ENCODE peak calls at places on chromosomes 16 and 17, in nine cellular contexts. M is cardiac muscle cell, F is AG10803, Z is kidney epithelial cell, G is breast epithelium, N is right lobe of liver, K is heart left ventricle, S is Peyer's patch, P is AG09309. A is an unnamed sample.

GRCh38 chr17:5921919-5922318 is 148.3 kb upstream of the WSCD1 start:
- DNase-seq in M (no peak), F (no peak), Z (peak), G (no peak), N (no peak), K (no peak), S (no peak), P (no peak), A (no peak)

GRCh38 chr17:79627766-79628690 is 17.2 kb upstream of the RBFOX3 start:
- DNase-seq in M (no peak), F (no peak), Z (no peak), G (no peak), N (peak), K (no peak), S (no peak), P (no peak), A (no peak)

GRCh38 chr17:31549121-31549524 is 157.6 kb downstream of the RAB11FIP4 start:
- DNase-seq in M (no peak), F (no peak), Z (no peak), G (no peak), N (no peak), K (no peak), S (no peak), P (no peak), A (no peak)

GRCh38 chr16:89031715-89032659 is 55.0 kb upstream of the CBFA2T3 start:
- DNase-seq in M (no peak), F (no peak), Z (no peak), G (peak), N (no peak), K (peak), S (peak), P (no peak), A (peak)

GRCh38 chr16:85011846-85012284 is 530 bp upstream of the ZDHHC7 start:
- DNase-seq in M (no peak), F (no peak), Z (no peak), G (no peak), N (no peak), K (no peak), S (peak), P (no peak), A (no peak)

GRCh38 chr17:72118588-72119279 is 2.1 kb upstream of the SOX9 start:
- DNase-seq in M (peak), F (peak), Z (no peak), G (peak), N (peak), K (no peak), S (no peak), P (no peak), A (no peak)

GRCh38 chr16:30183961-30184429 is 593 bp downstream of the CORO1A start:
- DNase-seq in M (no peak), F (no peak), Z (no peak), G (no peak), N (peak), K (peak), S (peak), P (no peak), A (peak)

GRCh38 chr17:2063306-2064146 is 8.6 kb downstream of the HIC1 start:
- DNase-seq in M (peak), F (peak), Z (no peak), G (no peak), N (no peak), K (no peak), S (no peak), P (no peak), A (no peak)

GRCh38 chr17:72726936-72727335 is 365.6 kb downstream of the SLC39A11 start:
- DNase-seq in M (no peak), F (no peak), Z (peak), G (no peak), N (no peak), K (no peak), S (peak), P (no peak), A (no peak)

GRCh38 chr17:31489295-31490018 is 98.0 kb downstream of the RAB11FIP4 start:
- DNase-seq in M (no peak), F (no peak), Z (no peak), G (no peak), N (peak), K (peak), S (peak), P (no peak), A (no peak)

GRCh38 chr17:41633498-41634197 is 9.3 kb upstream of the KRT17 start:
- DNase-seq in M (peak), F (no peak), Z (no peak), G (no peak), N (no peak), K (no peak), S (no peak), P (no peak), A (no peak)

GRCh38 chr17:15516150-15516549 is 47.1 kb downstream of the TVP23C start:
- DNase-seq in M (peak), F (peak), Z (no peak), G (no peak), N (no peak), K (no peak), S (no peak), P (no peak), A (no peak)

GRCh38 chr16:337975-338575 is 14.4 kb downstream of the AXIN1 start:
- DNase-seq in M (no peak), F (no peak), Z (no peak), G (no peak), N (no peak), K (peak), S (no peak), P (no peak), A (no peak)

GRCh38 chr16:25298165-25298872 is 40.7 kb upstream of the ZKSCAN2 start:
- DNase-seq in M (no peak), F (no peak), Z (no peak), G (no peak), N (no peak), K (no peak), S (no peak), P (no peak), A (no peak)

GRCh38 chr17:65830356-65830755 is 268.9 kb upstream of the AXIN2 start:
- DNase-seq in M (no peak), F (peak), Z (no peak), G (no peak), N (no peak), K (no peak), S (no peak), P (no peak), A (no peak)

GRCh38 chr16:67395458-67396158 is 2.3 kb upstream of the TPPP3 start:
- DNase-seq in M (no peak), F (no peak), Z (no peak), G (no peak), N (no peak), K (no peak), S (no peak), P (no peak), A (no peak)

GRCh38 chr16:20401475-20402016 is 3.0 kb downstream of the PDILT start:
- DNase-seq in M (no peak), F (no peak), Z (no peak), G (no peak), N (no peak), K (no peak), S (no peak), P (no peak), A (no peak)

GRCh38 chr16:86018487-86018886 is 119.5 kb downstream of the IRF8 start:
- DNase-seq in M (peak), F (no peak), Z (no peak), G (no peak), N (no peak), K (no peak), S (peak), P (no peak), A (peak)

GRCh38 chr16:83100679-83101078 is 473.9 kb downstream of the CDH13 start:
- DNase-seq in M (no peak), F (no peak), Z (no peak), G (no peak), N (no peak), K (no peak), S (no peak), P (no peak), A (no peak)

GRCh38 chr16:89069920-89070319 is 23.7 kb upstream of the ACSF3 start:
- DNase-seq in M (no peak), F (no peak), Z (no peak), G (no peak), N (no peak), K (no peak), S (no peak), P (no peak), A (no peak)

GRCh38 chr16:81831722-81832126 is 52.6 kb downstream of the PLCG2 start:
- DNase-seq in M (peak), F (peak), Z (no peak), G (peak), N (peak), K (peak), S (peak), P (no peak), A (peak)

GRCh38 chr16:54282202-54282922 is 4.2 kb downstream of the IRX3 start:
- DNase-seq in M (peak), F (peak), Z (no peak), G (peak), N (no peak), K (peak), S (no peak), P (no peak), A (no peak)

GRCh38 chr16:82011199-82011641 is at the start of gene SDR42E1:
- DNase-seq in M (no peak), F (no peak), Z (no peak), G (peak), N (peak), K (no peak), S (peak), P (no peak), A (peak)

GRCh38 chr16:16018705-16019104 is 69.3 kb downstream of the ABCC1 start:
- DNase-seq in M (no peak), F (no peak), Z (no peak), G (no peak), N (no peak), K (no peak), S (no peak), P (no peak), A (no peak)

GRCh38 chr16:57028086-57028485 is 38.7 kb downstream of the NLRC5 start:
- DNase-seq in M (no peak), F (no peak), Z (no peak), G (peak), N (no peak), K (no peak), S (no peak), P (no peak), A (no peak)

GRCh38 chr17:64216030-64216384 is 47.1 kb downstream of the TEX2 start:
- DNase-seq in M (peak), F (peak), Z (no peak), G (no peak), N (no peak), K (no peak), S (no peak), P (no peak), A (no peak)

GRCh38 chr17:55845385-55845784 is 94.5 kb downstream of the PCTP start:
- DNase-seq in M (peak), F (peak), Z (no peak), G (no peak), N (peak), K (peak), S (no peak), P (no peak), A (no peak)

GRCh38 chr17:32936157-32936893 is 8.4 kb downstream of the TMEM98 start:
- DNase-seq in M (no peak), F (no peak), Z (no peak), G (no peak), N (no peak), K (no peak), S (no peak), P (no peak), A (no peak)

GRCh38 chr17:82932146-82933005 is 92.6 kb upstream of the ZNF750 start:
- DNase-seq in M (peak), F (peak), Z (no peak), G (no peak), N (peak), K (no peak), S (no peak), P (no peak), A (no peak)

GRCh38 chr17:19397556-19398041 is 10.6 kb upstream of the MFAP4 start:
- DNase-seq in M (no peak), F (no peak), Z (no peak), G (peak), N (no peak), K (no peak), S (no peak), P (no peak), A (no peak)

GRCh38 chr17:73787721-73788051 is 143.4 kb upstream of the SDK2 start:
- DNase-seq in M (no peak), F (no peak), Z (no peak), G (no peak), N (no peak), K (no peak), S (no peak), P (no peak), A (no peak)

GRCh38 chr17:65594585-65594940 is 33.1 kb upstream of the AXIN2 start:
- DNase-seq in M (peak), F (peak), Z (no peak), G (no peak), N (no peak), K (no peak), S (no peak), P (no peak), A (no peak)

GRCh38 chr17:17834974-17835373 is 1.8 kb downstream of the SREBF1 start:
- DNase-seq in M (no peak), F (no peak), Z (no peak), G (no peak), N (no peak), K (no peak), S (no peak), P (no peak), A (no peak)

GRCh38 chr17:67246648-67247415 is 1.8 kb upstream of the HELZ start:
- DNase-seq in M (no peak), F (no peak), Z (peak), G (peak), N (peak), K (no peak), S (peak), P (no peak), A (no peak)

GRCh38 chr16:2005646-2006045 is 4.0 kb downstream of the ZNF598 start:
- DNase-seq in M (no peak), F (peak), Z (no peak), G (no peak), N (no peak), K (no peak), S (no peak), P (no peak), A (no peak)

GRCh38 chr16:70253291-70254094 is 1.8 kb upstream of the EXOSC6 start:
- DNase-seq in M (peak), F (peak), Z (no peak), G (no peak), N (peak), K (no peak), S (peak), P (no peak), A (no peak)

GRCh38 chr16:70255584-70255983 is 3.8 kb upstream of the EXOSC6 start:
- DNase-seq in M (no peak), F (no peak), Z (no peak), G (no peak), N (peak), K (no peak), S (no peak), P (no peak), A (no peak)

GRCh38 chr16:70252355-70252988 is 732 bp upstream of the EXOSC6 start:
- DNase-seq in M (peak), F (peak), Z (no peak), G (no peak), N (no peak), K (no peak), S (no peak), P (no peak), A (no peak)

GRCh38 chr16:70254965-70255286 is 3.2 kb upstream of the EXOSC6 start:
- DNase-seq in M (no peak), F (no peak), Z (no peak), G (no peak), N (no peak), K (no peak), S (no peak), P (no peak), A (no peak)

GRCh38 chr16:70254095-70254964 is 2.6 kb upstream of the EXOSC6 start:
- DNase-seq in M (no peak), F (no peak), Z (no peak), G (no peak), N (peak), K (no peak), S (no peak), P (no peak), A (no peak)
- TF ChIP-seq CTCF in M (no peak), F (no peak), Z (no peak), G (no peak), N (no peak), K (no peak), S (no peak), P (no peak), A (no peak)

DNA sequence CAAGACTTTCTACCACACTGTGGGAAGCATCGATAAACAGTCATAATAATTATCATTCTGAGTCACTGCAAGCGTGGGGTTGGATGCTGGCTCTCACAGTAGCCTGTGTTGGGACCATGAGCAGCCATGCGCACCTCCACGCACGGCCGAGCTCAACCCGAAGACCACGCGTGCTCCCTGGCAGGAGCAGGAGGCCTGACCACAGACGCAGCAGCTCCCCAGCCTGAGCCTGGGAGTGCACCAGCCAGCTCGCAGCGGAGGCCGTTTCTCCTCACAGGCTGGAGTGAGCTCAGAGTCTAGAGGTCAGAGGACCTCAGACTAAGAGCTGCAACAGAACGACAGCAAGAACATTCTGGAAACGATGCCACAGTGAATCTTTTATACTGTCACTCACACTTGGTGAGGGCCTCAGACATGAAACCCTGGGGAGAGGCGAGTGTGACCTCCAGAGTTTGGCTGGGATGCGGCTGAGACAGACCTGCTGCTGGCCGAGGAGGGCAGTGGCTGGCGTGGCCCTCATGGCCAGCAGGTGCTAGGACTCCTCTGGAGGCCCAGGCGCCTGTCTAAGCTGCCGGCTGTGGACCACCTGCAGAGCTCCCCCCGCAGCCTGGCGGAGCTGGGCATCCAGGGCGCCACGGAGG is 6.0 kb downstream of the NDUFAF8 start:
- DNase-seq in M (no peak), F (no peak), Z (peak), G (no peak), N (no peak), K (peak), S (no peak), P (no peak), A (no peak)
- TF ChIP-seq CTCF in M (no peak), F (no peak), Z (no peak), G (no peak), N (no peak), K (no peak), S (no peak), P (no peak), A (no peak)

DNA sequence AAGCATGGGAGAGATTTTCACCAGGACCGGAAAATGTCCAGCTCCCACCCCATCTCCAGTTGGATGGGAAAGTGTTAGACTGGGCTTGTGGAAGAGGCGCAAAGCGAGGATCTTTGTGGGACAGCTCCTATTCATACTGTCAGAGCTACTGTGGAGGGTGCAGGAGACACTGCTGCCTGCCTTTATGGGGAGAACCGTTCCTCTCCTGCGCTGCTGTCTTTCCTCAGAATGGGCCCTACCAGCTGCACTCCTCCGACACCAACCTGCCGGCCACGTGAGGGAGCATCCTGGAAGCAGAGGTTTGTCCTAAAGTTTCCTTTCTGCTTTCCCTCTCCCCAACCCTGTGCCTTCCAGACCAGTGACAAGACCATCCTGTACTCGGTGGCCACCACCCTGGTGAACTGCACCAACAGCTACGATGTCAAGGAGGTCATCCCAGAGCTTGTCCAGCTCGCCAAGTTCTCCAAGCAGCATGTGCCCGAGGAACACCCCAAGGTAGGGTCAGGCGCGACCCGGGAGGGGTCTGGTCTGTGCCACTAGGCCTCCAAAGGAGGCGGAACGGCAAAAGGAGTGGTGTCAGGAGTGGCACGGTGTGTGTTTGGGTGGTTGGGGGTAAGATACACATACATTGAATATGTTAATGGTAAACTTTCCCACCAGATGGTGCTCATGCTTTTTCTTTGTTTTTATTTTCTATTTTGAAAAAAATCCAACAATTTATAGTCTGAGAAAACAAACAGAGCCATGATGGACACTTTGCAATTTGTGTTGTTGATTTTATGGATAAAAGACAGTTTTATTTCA is 23.0 kb downstream of the SLC35G3 start:
- DNase-seq in M (peak), F (peak), Z (no peak), G (no peak), N (no peak), K (no peak), S (peak), P (no peak), A (no peak)
- TF ChIP-seq CTCF in M (no peak), F (peak), Z (no peak), G (peak), N (peak), K (peak), S (no peak), P (peak), A (no peak)

DNA sequence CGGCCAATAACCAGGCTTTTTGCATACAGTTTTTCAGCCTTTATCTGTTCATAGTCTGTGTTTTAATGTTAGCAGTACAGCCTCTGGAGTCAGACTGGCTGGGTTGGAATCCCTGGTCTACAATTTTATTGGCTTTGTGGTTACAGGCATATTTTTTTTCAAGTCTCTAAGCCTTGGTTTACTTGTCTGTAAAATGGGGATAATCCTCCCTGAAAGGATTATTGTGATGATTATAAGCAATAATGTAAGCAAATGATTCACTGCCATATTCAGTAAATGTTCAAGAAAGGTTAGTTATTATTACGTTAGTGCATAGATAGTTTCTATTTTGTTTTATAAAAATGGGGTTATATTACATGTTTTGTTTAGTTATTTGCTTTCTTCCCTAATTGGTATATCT is 15.7 kb downstream of the COX10 start:
- DNase-seq in M (no peak), F (no peak), Z (no peak), G (no peak), N (no peak), K (no peak), S (no peak), P (no peak), A (no peak)
- TF ChIP-seq CTCF in M (no peak), F (no peak), Z (no peak), G (no peak), N (no peak), K (no peak), S (no peak), P (no peak), A (no peak)

A was measured in activated B cell treated with CpG ODN at 0.5 μM for 24 hours.